ENCODE peak calls at places on chromosome 22, in five cellular contexts. F is PC-9, Z is body of pancreas, U is PC-3, Y is MM.1S. R is an unnamed sample.

GRCh38 chr22:49961601-49962011 is 1.0 kb downstream of the PIM3 start:
- DNase-seq in U (no peak), Z (no peak), F (no peak), Y (no peak), R (no peak)

GRCh38 chr22:24407278-24407665 is 20.1 kb upstream of the ADORA2A start:
- DNase-seq in F (no peak), U (no peak), Z (no peak), Y (no peak), R (no peak)

GRCh38 chr22:48501231-48501750 is 1326.4 kb downstream of the BRD1 start:
- DNase-seq in U (no peak), F (no peak), Z (no peak), Y (no peak), R (no peak)

GRCh38 chr22:30286813-30287625 is 2.3 kb downstream of the CASTOR1 start:
- DNase-seq in Y (peak; percentile 53), F (peak; percentile 80), Z (peak; percentile 69), U (peak; percentile 66), R (peak; percentile 85)

GRCh38 chr22:31248965-31249940 is 37.2 kb downstream of the LIMK2 start:
- DNase-seq in Y (no peak), U (no peak), Z (no peak), F (peak; percentile 40), R (peak; percentile 46)

GRCh38 chr22:46090051-46090591 is 60.2 kb upstream of the PPARA start:
- DNase-seq in F (no peak), Y (no peak), Z (peak; percentile 94), U (no peak), R (peak; percentile 54)

GRCh38 chr22:45007247-45007945 is 2.4 kb downstream of the PHF21B start:
- DNase-seq in F (no peak), U (no peak), Z (peak; percentile 27), Y (no peak), R (peak; percentile 87)

GRCh38 chr22:30483169-30483568 is 11.4 kb upstream of the SEC14L3 start:
- DNase-seq in U (no peak), F (no peak), Z (no peak), Y (no peak), R (no peak)

GRCh38 chr22:48431536-48432315 is 1395.9 kb downstream of the BRD1 start:
- DNase-seq in F (no peak), Z (no peak), U (no peak), Y (no peak), R (no peak)

GRCh38 chr22:50118557-50119168 is 28.9 kb downstream of the MOV10L1 start:
- DNase-seq in Y (no peak), Z (no peak), U (no peak), F (no peak), R (no peak)

GRCh38 chr22:45587638-45588481 is 83.8 kb upstream of the ATXN10 start:
- DNase-seq in Y (no peak), U (peak; percentile 29), Z (no peak), F (peak; percentile 16), R (no peak)

GRCh38 chr22:28977050-28977449 is 84.6 kb downstream of the C22orf31 start:
- DNase-seq in Y (no peak), F (no peak), U (no peak), Z (no peak), R (no peak)

GRCh38 chr22:44051961-44052360 is 27.9 kb downstream of the PARVB start:
- DNase-seq in F (no peak), Z (no peak), Y (no peak), U (no peak), R (peak; percentile 61)

GRCh38 chr22:44133901-44134511 is 46.7 kb upstream of the PARVG start:
- DNase-seq in F (no peak), Z (peak; percentile 23), U (no peak), Y (no peak), R (no peak)

GRCh38 chr22:24390576-24390975 is 36.8 kb upstream of the ADORA2A start:
- DNase-seq in Z (no peak), U (no peak), F (no peak), Y (no peak), R (no peak)

DNA sequence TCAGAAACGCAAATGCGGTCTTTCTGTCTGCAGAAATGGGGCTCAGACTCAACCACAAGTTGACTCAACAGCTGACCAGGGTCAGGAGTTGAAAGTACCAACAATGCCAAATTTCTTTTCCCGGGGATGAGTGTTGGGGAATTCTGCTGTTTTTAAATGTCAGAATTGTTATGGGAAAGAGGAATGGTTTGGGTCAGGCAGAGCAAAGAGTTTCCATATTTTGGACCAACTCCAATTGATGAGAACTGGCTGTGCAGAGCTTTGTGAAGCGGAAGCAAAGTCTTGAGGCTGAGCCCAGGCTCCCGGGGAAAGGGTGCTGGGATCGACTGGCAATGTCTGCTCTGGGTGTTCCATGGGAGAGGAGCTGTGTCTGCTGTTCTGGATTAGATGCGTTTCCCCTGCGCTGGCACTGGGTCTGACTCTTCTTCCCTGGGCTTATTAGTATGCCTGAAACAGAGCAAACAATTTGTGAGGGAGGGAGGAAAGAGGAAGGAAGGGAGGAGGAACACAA is 36.2 kb downstream of the TXN2 start:
- DNase-seq in F (no peak), U (no peak), Z (no peak), Y (no peak), R (no peak)
- TF ChIP-seq CTCF in F (no peak), U (no peak), Z (no peak), Y (no peak), R (no peak)

DNA sequence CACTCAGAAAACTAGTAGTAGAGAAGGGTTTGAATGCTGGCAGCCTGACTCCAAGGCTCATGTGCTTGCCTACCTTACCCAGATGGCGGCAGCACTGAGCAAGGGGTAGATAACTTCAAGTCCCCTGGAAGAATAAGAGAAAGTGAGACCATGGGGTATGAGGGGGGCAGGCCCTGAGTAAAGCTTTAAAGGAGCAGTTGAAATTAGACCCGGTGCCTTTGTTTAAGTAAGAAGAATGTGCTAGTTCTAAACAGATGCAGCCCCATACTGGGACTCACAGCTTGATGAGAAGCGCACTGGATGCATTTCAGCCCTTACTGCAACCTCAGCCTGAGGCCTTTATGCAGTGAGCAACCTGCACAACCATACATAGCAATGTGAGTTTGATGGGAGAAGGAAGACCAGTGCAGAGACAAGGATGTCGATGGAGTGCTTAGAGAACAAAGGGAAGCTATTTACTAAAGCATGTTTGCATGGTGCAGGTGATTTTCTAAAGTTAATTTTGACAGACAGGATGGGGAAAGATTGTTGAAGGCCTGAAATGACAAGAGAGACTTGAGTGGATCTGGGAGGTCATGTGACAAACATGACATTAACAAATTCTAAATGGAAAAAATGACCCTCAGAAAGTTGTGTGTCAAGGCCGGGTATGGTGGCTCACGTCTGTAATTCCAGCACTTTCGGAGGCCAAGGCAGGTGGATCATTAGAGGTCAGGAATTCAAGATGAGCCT is 27.1 kb upstream of the TMA7B start:
- DNase-seq in Z (peak; percentile 39), U (peak; percentile 52), F (peak; percentile 29), Y (peak; percentile 38), R (peak; percentile 33)
- H3K27me3 ChIP-seq in Z (no peaks in the 10 kb centered on the region), U (peaks cover 63% of the 10 kb centered on the region), F (peaks cover 94% of the 10 kb centered on the region), Y (no peaks in the 10 kb centered on the region), R (no peaks in the 10 kb centered on the region)

GRCh38 chr22:41576877-41577276 is 12.8 kb downstream of the PMM1 start:
- DNase-seq in U (peak; percentile 56), Y (no peak), Z (peak; percentile 47), F (peak; percentile 63), R (peak; percentile 87)
- TF ChIP-seq CTCF in U (peak; percentile 71), Y (peak; percentile 30), Z (peak; percentile 79), F (peak; percentile 88), R (peak; percentile 97)

DNA sequence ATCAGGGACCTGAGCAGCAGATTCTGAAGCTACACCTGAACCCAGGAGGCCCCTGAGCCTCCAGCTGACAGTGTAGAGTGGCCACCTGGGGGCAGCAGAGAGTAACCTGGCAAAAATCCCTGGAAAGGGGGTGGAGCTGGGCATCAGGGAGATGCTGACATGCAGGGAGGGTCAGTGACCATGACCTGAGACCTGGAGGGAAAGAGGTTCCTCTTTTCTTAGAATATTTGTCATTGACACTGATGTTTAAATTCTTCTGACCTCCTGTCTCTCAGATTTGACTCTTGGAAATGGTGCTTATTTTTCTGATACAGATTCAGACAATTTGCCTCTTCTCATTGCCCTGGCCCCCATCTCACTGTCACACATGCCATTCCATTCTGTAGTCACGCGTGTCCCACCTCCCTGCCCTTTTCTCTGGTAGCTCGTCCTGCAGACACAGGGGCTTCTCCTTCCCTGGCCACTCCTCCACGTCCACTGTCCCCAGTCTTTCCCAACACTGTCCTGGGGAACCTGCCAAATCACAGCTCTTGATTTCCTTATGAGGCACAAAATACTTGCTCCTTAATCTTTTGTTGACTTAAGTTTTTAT is 117.2 kb upstream of the IGLL5 start:
- DNase-seq in U (peak; percentile 64), Y (no peak), F (peak; percentile 29), Z (peak; percentile 54), R (peak; percentile 71)
- H3K27me3 ChIP-seq in U (peaks cover 10% of the 10 kb centered on the region), Y (no peaks in the 10 kb centered on the region), F (peaks cover 42% of the 10 kb centered on the region), Z (no peaks in the 10 kb centered on the region), R (no peaks in the 10 kb centered on the region)